ENCODE peak calls at places on chromosomes 16 and 17, in six cellular contexts. One of them, this sample, is unnamed.

GRCh38 chr16:21684199-21684598 is 20.4 kb downstream of the OTOA start:
- DNase-seq in HFFc6: no peak
- DNase-seq in NCI-H2107: no peak
- DNase-seq in memory B cell: no peak
- DNase-seq in NCI-H460: peak
- DNase-seq in lung: no peak
- DNase-seq in this sample: no peak

GRCh38 chr17:67434061-67434525 is 57.0 kb downstream of the PITPNC1 start:
- DNase-seq in memory B cell: no peak
- DNase-seq in NCI-H460: no peak
- DNase-seq in lung: peak
- DNase-seq in HFFc6: no peak
- DNase-seq in NCI-H2107: no peak
- DNase-seq in this sample: no peak

GRCh38 chr16:9053006-9053601 is 38.3 kb upstream of the HAPSTR1 start:
- DNase-seq in memory B cell: no peak
- DNase-seq in HFFc6: peak
- DNase-seq in lung: peak
- DNase-seq in NCI-H2107: no peak
- DNase-seq in NCI-H460: peak
- DNase-seq in this sample: peak

GRCh38 chr16:842061-842476 is 41.5 kb upstream of the GNG13 start:
- DNase-seq in HFFc6: no peak
- DNase-seq in NCI-H2107: no peak
- DNase-seq in NCI-H460: no peak
- DNase-seq in memory B cell: no peak
- DNase-seq in lung: no peak
- DNase-seq in this sample: no peak

GRCh38 chr16:80824623-80825364 is 20.4 kb upstream of the CDYL2 start:
- DNase-seq in lung: no peak
- DNase-seq in HFFc6: peak
- DNase-seq in NCI-H2107: peak
- DNase-seq in memory B cell: no peak
- DNase-seq in NCI-H460: peak
- DNase-seq in this sample: peak

GRCh38 chr17:6384481-6384880 is 50.4 kb downstream of the AIPL1 start:
- DNase-seq in NCI-H460: no peak
- DNase-seq in NCI-H2107: no peak
- DNase-seq in HFFc6: no peak
- DNase-seq in lung: no peak
- DNase-seq in memory B cell: no peak
- DNase-seq in this sample: no peak

GRCh38 chr16:85090166-85090565 is 22.1 kb downstream of the CIBAR2 start:
- DNase-seq in NCI-H2107: no peak
- DNase-seq in NCI-H460: no peak
- DNase-seq in HFFc6: peak
- DNase-seq in lung: no peak
- DNase-seq in memory B cell: no peak
- DNase-seq in this sample: no peak

GRCh38 chr16:57800213-57801097 is 1.8 kb downstream of the KIFC3 start:
- DNase-seq in NCI-H2107: no peak
- DNase-seq in NCI-H460: no peak
- DNase-seq in HFFc6: no peak
- DNase-seq in lung: no peak
- DNase-seq in memory B cell: no peak
- DNase-seq in this sample: no peak

GRCh38 chr16:1082266-1082951 is 9.9 kb downstream of the SSTR5 start:
- DNase-seq in NCI-H460: peak
- DNase-seq in HFFc6: peak
- DNase-seq in NCI-H2107: no peak
- DNase-seq in lung: no peak
- DNase-seq in memory B cell: no peak
- DNase-seq in this sample: no peak

GRCh38 chr17:8018436-8018835 is 16.0 kb downstream of the GUCY2D start:
- DNase-seq in NCI-H2107: no peak
- DNase-seq in HFFc6: no peak
- DNase-seq in lung: no peak
- DNase-seq in memory B cell: no peak
- DNase-seq in NCI-H460: no peak
- DNase-seq in this sample: no peak

GRCh38 chr17:57256708-57257112 is 387 bp downstream of the MSI2 start:
- DNase-seq in NCI-H460: peak
- DNase-seq in NCI-H2107: no peak
- DNase-seq in HFFc6: no peak
- DNase-seq in memory B cell: no peak
- DNase-seq in lung: peak
- DNase-seq in this sample: no peak

GRCh38 chr16:85239871-85240270 is 127.6 kb upstream of the CIBAR2 start:
- DNase-seq in memory B cell: no peak
- DNase-seq in NCI-H2107: no peak
- DNase-seq in NCI-H460: no peak
- DNase-seq in HFFc6: no peak
- DNase-seq in lung: no peak
- DNase-seq in this sample: no peak

GRCh38 chr17:73399056-73399455 is 87.3 kb upstream of the CDC42EP4 start:
- DNase-seq in memory B cell: no peak
- DNase-seq in lung: no peak
- DNase-seq in NCI-H2107: no peak
- DNase-seq in HFFc6: no peak
- DNase-seq in NCI-H460: no peak
- DNase-seq in this sample: no peak

GRCh38 chr17:82367724-82368524 is 3.6 kb upstream of the UTS2R start:
- DNase-seq in NCI-H460: no peak
- DNase-seq in memory B cell: no peak
- DNase-seq in lung: no peak
- DNase-seq in NCI-H2107: no peak
- DNase-seq in HFFc6: no peak
- DNase-seq in this sample: no peak

GRCh38 chr17:77036841-77037381 is 103.9 kb upstream of the SEC14L1 start:
- DNase-seq in memory B cell: no peak
- DNase-seq in lung: no peak
- DNase-seq in NCI-H2107: peak
- DNase-seq in NCI-H460: no peak
- DNase-seq in HFFc6: no peak
- DNase-seq in this sample: no peak

GRCh38 chr17:7650509-7651096 is at the start of gene ATP1B2:
- DNase-seq in lung: peak
- DNase-seq in memory B cell: peak
- DNase-seq in HFFc6: no peak
- DNase-seq in NCI-H2107: no peak
- DNase-seq in NCI-H460: peak
- DNase-seq in this sample: no peak

GRCh38 chr17:37643829-37644228 is 583 bp upstream of the DDX52 start:
- DNase-seq in lung: no peak
- DNase-seq in memory B cell: no peak
- DNase-seq in HFFc6: no peak
- DNase-seq in NCI-H460: no peak
- DNase-seq in NCI-H2107: no peak
- DNase-seq in this sample: no peak

GRCh38 chr16:4081577-4082021 is 34.6 kb downstream of the ADCY9 start:
- DNase-seq in NCI-H2107: no peak
- DNase-seq in NCI-H460: no peak
- DNase-seq in HFFc6: peak
- DNase-seq in lung: no peak
- DNase-seq in memory B cell: no peak
- DNase-seq in this sample: no peak

GRCh38 chr17:7046127-7046724 is 2.3 kb upstream of the SLC16A11 start:
- DNase-seq in HFFc6: no peak
- DNase-seq in NCI-H2107: no peak
- DNase-seq in NCI-H460: no peak
- DNase-seq in memory B cell: peak
- DNase-seq in lung: peak
- DNase-seq in this sample: no peak

GRCh38 chr17:15891348-15891747 is 53.6 kb upstream of the ADORA2B start:
- DNase-seq in lung: no peak
- DNase-seq in HFFc6: no peak
- DNase-seq in NCI-H2107: no peak
- DNase-seq in NCI-H460: no peak
- DNase-seq in memory B cell: no peak
- DNase-seq in this sample: no peak

This sample was measured in foreskin melanocyte.